ENCODE peak calls at places on chromosomes 4 and X, in five cellular contexts. W is AG04450, V is psoas muscle, I is IMR-90, R is fibroblast of pulmonary artery. O is an unnamed sample.

GRCh38 chrX:16436348-16437188 is 213.4 kb upstream of the S100G start:
- DNase-seq in W (no peak), V (peak; percentile 62), I (peak; percentile 75), R (peak; percentile 74), O (peak; percentile 80)

GRCh38 chr4:1381181-1381621 is 25.0 kb downstream of the NKX1-1 start:
- DNase-seq in W (no peak), V (peak; percentile 10), I (no peak), R (no peak), O (no peak)

GRCh38 chrX:33175201-33175600 is 36.1 kb downstream of the DMD start:
- DNase-seq in W (no peak), V (no peak), I (no peak), R (no peak), O (no peak)

GRCh38 chr4:102787096-102787867 is 26.5 kb upstream of the MANBA start:
- DNase-seq in W (no peak), V (no peak), I (peak; percentile 92), R (peak; percentile 79), O (no peak)

GRCh38 chrX:56729152-56729557 is at the start of gene NBDY:
- DNase-seq in W (no peak), V (peak; percentile 16), I (peak; percentile 37), R (peak; percentile 57), O (peak; percentile 37)

GRCh38 chrX:152641256-152641875 is 3.7 kb downstream of the GABRQ start:
- DNase-seq in W (no peak), V (no peak), I (no peak), R (no peak), O (no peak)

GRCh38 chr4:147843162-147843561 is 111.3 kb downstream of the ARHGAP10 start:
- DNase-seq in W (no peak), V (no peak), I (no peak), R (no peak), O (peak; percentile 23)

GRCh38 chr4:28015996-28016395 is 1155.4 kb downstream of the STIM2 start:
- DNase-seq in W (no peak), V (no peak), I (no peak), R (no peak), O (no peak)

GRCh38 chr4:118772149-118773081 is 63.5 kb downstream of the SEC24D start:
- DNase-seq in W (no peak), V (no peak), I (peak; percentile 70), R (peak; percentile 82), O (no peak)

GRCh38 chrX:18422325-18422724 is 3.1 kb upstream of the CDKL5 start:
- DNase-seq in W (peak; percentile 76), V (no peak), I (peak; percentile 94), R (peak; percentile 74), O (no peak)

GRCh38 chr4:173834151-173834550 is 304.1 kb upstream of the HAND2 start:
- DNase-seq in W (no peak), V (no peak), I (peak; percentile 7), R (peak; percentile 52), O (no peak)

GRCh38 chrX:40175416-40176255 is 77.9 kb upstream of the BCOR start:
- DNase-seq in W (no peak), V (peak; percentile 77), I (no peak), R (peak; percentile 56), O (peak; percentile 50)

GRCh38 chr4:629916-630641 is 4.7 kb downstream of the PDE6B start:
- DNase-seq in W (no peak), V (no peak), I (no peak), R (no peak), O (no peak)

GRCh38 chr4:158131037-158131436 is 41.8 kb downstream of the GASK1B start:
- DNase-seq in W (no peak), V (no peak), I (no peak), R (no peak), O (no peak)

GRCh38 chr4:94426783-94427182 is 25.0 kb upstream of the PDLIM5 start:
- DNase-seq in W (no peak), V (no peak), I (no peak), R (no peak), O (no peak)

GRCh38 chr4:89379541-89380035 is 72.0 kb upstream of the GPRIN3 start:
- DNase-seq in W (no peak), V (no peak), I (no peak), R (peak; percentile 44), O (no peak)

GRCh38 chrX:9612146-9612505 is 147.3 kb downstream of the TBL1X start:
- DNase-seq in W (no peak), V (no peak), I (no peak), R (no peak), O (no peak)

GRCh38 chr4:95898226-95898625 is 58.3 kb downstream of the PDHA2 start:
- DNase-seq in W (no peak), V (no peak), I (no peak), R (no peak), O (no peak)

GRCh38 chrX:150547511-150548115 is 20.8 kb upstream of the MTM1 start:
- DNase-seq in W (no peak), V (peak; percentile 70), I (no peak), R (peak; percentile 56), O (peak; percentile 48)

GRCh38 chr4:177308125-177308524 is 1.5 kb upstream of the NEIL3 start:
- DNase-seq in W (no peak), V (peak; percentile 14), I (peak; percentile 85), R (peak; percentile 53), O (no peak)

GRCh38 chrX:103918050-103918449 is 44.4 kb upstream of the TMSB15B start:
- DNase-seq in W (no peak), V (peak; percentile 28), I (peak; percentile 68), R (peak; percentile 68), O (peak; percentile 72)

GRCh38 chr4:166301266-166301665 is 428.2 kb downstream of the TLL1 start:
- DNase-seq in W (no peak), V (no peak), I (no peak), R (peak; percentile 21), O (no peak)

GRCh38 chr4:87943660-87944149 is 31.8 kb upstream of the SPP1 start:
- DNase-seq in W (no peak), V (no peak), I (no peak), R (no peak), O (no peak)

GRCh38 chr4:135434936-135435335 is 1233.3 kb upstream of the PABPC4L start:
- DNase-seq in W (no peak), V (no peak), I (no peak), R (peak; percentile 44), O (no peak)

GRCh38 chr4:107115185-107115847 is 79.2 kb upstream of the DKK2 start:
- DNase-seq in W (no peak), V (no peak), I (no peak), R (peak; percentile 13), O (no peak)

GRCh38 chrX:113512700-113513395 is 672.2 kb upstream of the AMOT start:
- DNase-seq in W (no peak), V (no peak), I (peak; percentile 37), R (peak; percentile 74), O (peak; percentile 6)

GRCh38 chrX:103954259-103954658 is 8.2 kb upstream of the TMSB15B start:
- DNase-seq in W (no peak), V (no peak), I (no peak), R (no peak), O (no peak)

GRCh38 chr4:1316537-1317168 is 27.0 kb downstream of the MAEA start:
- DNase-seq in W (no peak), V (peak; percentile 3), I (no peak), R (no peak), O (no peak)

GRCh38 chrX:2389324-2389723 is 111.5 kb downstream of the DHRSX start:
- DNase-seq in W (no peak), V (no peak), I (no peak), R (no peak), O (no peak)

GRCh38 chrX:2388669-2389068 is 112.1 kb downstream of the DHRSX start:
- DNase-seq in W (no peak), V (no peak), I (no peak), R (no peak), O (no peak)

GRCh38 chrX:2390754-2391153 is 110.0 kb downstream of the DHRSX start:
- DNase-seq in W (no peak), V (no peak), I (no peak), R (no peak), O (no peak)

GRCh38 chrX:2395261-2395850 is 105.4 kb downstream of the DHRSX start:
- DNase-seq in W (no peak), V (no peak), I (no peak), R (no peak), O (no peak)

GRCh38 chrX:2391869-2392606 is 108.7 kb downstream of the DHRSX start:
- DNase-seq in W (peak; percentile 52), V (no peak), I (peak; percentile 82), R (peak; percentile 91), O (peak; percentile 69)
- TF ChIP-seq CTCF in W (peak; percentile 31), V (no peak), I (no peak), R (peak; percentile 23), O (no peak)

GRCh38 chrX:139762400-139763183 is 54.6 kb upstream of the MCF2 start:
- DNase-seq in W (no peak), V (peak; percentile 12), I (peak; percentile 44), R (peak; percentile 84), O (no peak)

GRCh38 chrX:139758250-139758649 is 50.3 kb upstream of the MCF2 start:
- DNase-seq in W (no peak), V (no peak), I (no peak), R (no peak), O (no peak)

GRCh38 chrX:139758809-139759208 is 50.8 kb upstream of the MCF2 start:
- DNase-seq in W (no peak), V (no peak), I (no peak), R (no peak), O (no peak)

GRCh38 chrX:139759637-139760036 is 51.7 kb upstream of the MCF2 start:
- DNase-seq in W (no peak), V (no peak), I (peak; percentile 42), R (peak; percentile 42), O (peak; percentile 5)
- TF ChIP-seq CTCF in W (peak; percentile 57), V (peak; percentile 18), I (peak; percentile 57), R (peak; percentile 48), O (no peak)

GRCh38 chr4:2932561-2932950 is 30.6 kb downstream of the NOP14 start:
- DNase-seq in W (no peak), V (no peak), I (no peak), R (no peak), O (no peak)

GRCh38 chr4:2929469-2929868 is 33.7 kb downstream of the NOP14 start:
- DNase-seq in W (no peak), V (no peak), I (no peak), R (no peak), O (no peak)

GRCh38 chr4:2930135-2930805 is 32.9 kb downstream of the NOP14 start:
- DNase-seq in W (no peak), V (no peak), I (no peak), R (no peak), O (no peak)

GRCh38 chr4:2931765-2932560 is 31.2 kb downstream of the NOP14 start:
- DNase-seq in W (no peak), V (peak; percentile 64), I (no peak), R (no peak), O (no peak)

GRCh38 chr4:2930821-2931764 is 32.1 kb downstream of the NOP14 start:
- DNase-seq in W (no peak), V (no peak), I (no peak), R (no peak), O (no peak)
- TF ChIP-seq CTCF in W (peak; percentile 18), V (no peak), I (no peak), R (no peak), O (peak; percentile 24)

GRCh38 chrX:115311666-115312065 is 22.2 kb downstream of the LUZP4 start:
- DNase-seq in W (no peak), V (no peak), I (no peak), R (no peak), O (no peak)
- TF ChIP-seq CTCF in W (no peak), V (no peak), I (no peak), R (no peak), O (no peak)

GRCh38 chrX:70422886-70423336 is at the start of gene GDPD2:
- DNase-seq in W (no peak), V (no peak), I (no peak), R (peak; percentile 22), O (peak; percentile 60)
- TF ChIP-seq CTCF in W (peak; percentile 27), V (peak; percentile 6), I (no peak), R (no peak), O (peak; percentile 33)

O was measured in Calu3.